ENCODE peak calls at places on chromosomes 13 and 19, in ten cellular contexts. One of them, this sample, is unnamed.

GRCh38 chr13:66171821-66172220 is 1058.3 kb downstream of the PCDH9 start:
- DNase-seq in NB4: no peak
- DNase-seq in HCT116: no peak
- DNase-seq in WTC11: no peak
- DNase-seq in SK-N-SH: peak; percentile 10
- DNase-seq in GM12878: no peak
- DNase-seq in HepG2: no peak
- DNase-seq in H1: no peak
- DNase-seq in K562: no peak
- DNase-seq in endothelial cell of umbilical vein: no peak
- DNase-seq in this sample: no peak

GRCh38 chr19:13838943-13839192 is 38.1 kb upstream of the NANOS3 start:
- DNase-seq in NB4: peak; percentile 96
- DNase-seq in HCT116: no peak
- DNase-seq in WTC11: no peak
- DNase-seq in SK-N-SH: peak; percentile 84
- DNase-seq in GM12878: no peak
- DNase-seq in HepG2: no peak
- DNase-seq in H1: no peak
- DNase-seq in K562: peak; percentile 63
- DNase-seq in endothelial cell of umbilical vein: no peak
- DNase-seq in this sample: no peak

GRCh38 chr19:57466489-57466888 is 9.5 kb upstream of the VN1R1 start:
- DNase-seq in NB4: no peak
- DNase-seq in HCT116: no peak
- DNase-seq in WTC11: no peak
- DNase-seq in SK-N-SH: no peak
- DNase-seq in GM12878: no peak
- DNase-seq in HepG2: no peak
- DNase-seq in H1: no peak
- DNase-seq in K562: no peak
- DNase-seq in endothelial cell of umbilical vein: no peak
- DNase-seq in this sample: no peak

GRCh38 chr13:42996584-42996983 is 4.5 kb upstream of the EPSTI1 start:
- DNase-seq in NB4: peak; percentile 25
- DNase-seq in HCT116: peak; percentile 46
- DNase-seq in WTC11: no peak
- DNase-seq in SK-N-SH: no peak
- DNase-seq in GM12878: no peak
- DNase-seq in HepG2: peak; percentile 9
- DNase-seq in H1: no peak
- DNase-seq in K562: no peak
- DNase-seq in endothelial cell of umbilical vein: peak; percentile 65
- DNase-seq in this sample: peak; percentile 50

GRCh38 chr19:52600639-52601024 is 30.5 kb downstream of the ZNF701 start:
- DNase-seq in NB4: peak; percentile 39
- DNase-seq in HCT116: no peak
- DNase-seq in WTC11: peak; percentile 56
- DNase-seq in SK-N-SH: no peak
- DNase-seq in GM12878: no peak
- DNase-seq in HepG2: peak; percentile 54
- DNase-seq in H1: no peak
- DNase-seq in K562: no peak
- DNase-seq in endothelial cell of umbilical vein: no peak
- DNase-seq in this sample: no peak

GRCh38 chr19:49149652-49150105 is 5.5 kb downstream of the HRC start:
- DNase-seq in NB4: peak; percentile 61
- DNase-seq in HCT116: peak; percentile 85
- DNase-seq in WTC11: peak; percentile 82
- DNase-seq in SK-N-SH: peak; percentile 84
- DNase-seq in GM12878: no peak
- DNase-seq in HepG2: peak; percentile 76
- DNase-seq in H1: no peak
- DNase-seq in K562: peak; percentile 33
- DNase-seq in endothelial cell of umbilical vein: peak; percentile 75
- DNase-seq in this sample: peak; percentile 91

GRCh38 chr19:56566904-56567273 is 379 bp upstream of the ZNF470 start:
- DNase-seq in NB4: peak; percentile 20
- DNase-seq in HCT116: no peak
- DNase-seq in WTC11: peak; percentile 44
- DNase-seq in SK-N-SH: peak; percentile 68
- DNase-seq in GM12878: no peak
- DNase-seq in HepG2: no peak
- DNase-seq in H1: no peak
- DNase-seq in K562: no peak
- DNase-seq in endothelial cell of umbilical vein: no peak
- DNase-seq in this sample: peak; percentile 66

GRCh38 chr13:49308977-49309408 is 61.3 kb downstream of the CDADC1 start:
- DNase-seq in NB4: no peak
- DNase-seq in HCT116: no peak
- DNase-seq in WTC11: no peak
- DNase-seq in SK-N-SH: no peak
- DNase-seq in GM12878: no peak
- DNase-seq in HepG2: no peak
- DNase-seq in H1: no peak
- DNase-seq in K562: no peak
- DNase-seq in endothelial cell of umbilical vein: peak; percentile 57
- DNase-seq in this sample: no peak

GRCh38 chr13:102380012-102380411 is 21.8 kb downstream of the FGF14 start:
- DNase-seq in NB4: no peak
- DNase-seq in HCT116: no peak
- DNase-seq in WTC11: no peak
- DNase-seq in SK-N-SH: no peak
- DNase-seq in GM12878: no peak
- DNase-seq in HepG2: no peak
- DNase-seq in H1: no peak
- DNase-seq in K562: no peak
- DNase-seq in endothelial cell of umbilical vein: no peak
- DNase-seq in this sample: no peak

GRCh38 chr13:96090240-96091101 is 564 bp downstream of the HS6ST3 start:
- DNase-seq in NB4: no peak
- DNase-seq in HCT116: no peak
- DNase-seq in WTC11: peak; percentile 50
- DNase-seq in SK-N-SH: peak; percentile 81
- DNase-seq in GM12878: no peak
- DNase-seq in HepG2: no peak
- DNase-seq in H1: no peak
- DNase-seq in K562: peak; percentile 5
- DNase-seq in endothelial cell of umbilical vein: peak; percentile 6
- DNase-seq in this sample: no peak

GRCh38 chr13:72542241-72542640 is 185.2 kb downstream of the MZT1 start:
- DNase-seq in NB4: no peak
- DNase-seq in HCT116: no peak
- DNase-seq in WTC11: no peak
- DNase-seq in SK-N-SH: no peak
- DNase-seq in GM12878: no peak
- DNase-seq in HepG2: no peak
- DNase-seq in H1: no peak
- DNase-seq in K562: no peak
- DNase-seq in endothelial cell of umbilical vein: no peak
- DNase-seq in this sample: no peak

DNA sequence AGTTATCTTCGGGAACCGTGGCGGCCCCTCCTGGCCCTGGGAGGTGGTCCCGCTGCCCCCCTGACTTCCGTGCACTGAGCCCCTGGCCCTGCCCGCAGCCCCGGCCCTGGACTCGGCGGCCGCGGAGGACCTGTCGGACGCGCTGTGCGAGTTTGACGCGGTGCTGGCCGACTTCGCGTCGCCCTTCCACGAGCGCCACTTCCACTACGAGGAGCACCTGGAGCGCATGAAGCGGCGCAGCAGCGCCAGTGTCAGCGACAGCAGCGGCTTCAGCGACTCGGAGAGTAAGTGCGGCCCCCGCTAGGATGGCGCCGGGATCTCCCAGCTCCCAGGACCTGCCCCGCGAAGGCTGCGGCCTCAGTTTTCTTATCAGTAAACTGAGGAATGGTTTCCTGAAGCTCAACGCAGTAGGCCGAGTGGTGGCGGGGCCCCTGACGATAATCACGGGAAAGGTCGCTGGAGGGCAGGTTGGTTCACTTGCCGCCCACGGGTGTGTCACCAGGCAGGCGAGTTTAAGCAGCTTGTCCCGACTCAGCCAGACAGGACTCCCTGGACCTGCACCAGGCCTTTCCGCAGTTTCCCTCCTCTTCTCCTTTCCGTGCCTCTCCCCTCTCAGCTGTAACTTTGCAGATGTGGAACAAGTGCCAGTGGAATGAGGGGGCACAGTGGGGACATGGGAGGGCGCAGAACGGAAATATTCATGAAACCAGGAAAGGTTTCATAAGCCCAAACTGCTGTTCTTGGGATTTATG is 1.0 kb downstream of the RGCC start:
- DNase-seq in NB4: peak; percentile 53
- DNase-seq in HCT116: no peak
- DNase-seq in WTC11: peak; percentile 32
- DNase-seq in SK-N-SH: peak; percentile 56
- DNase-seq in GM12878: no peak
- DNase-seq in HepG2: no peak
- DNase-seq in H1: no peak
- DNase-seq in K562: peak; percentile 36
- DNase-seq in endothelial cell of umbilical vein: peak; percentile 52
- DNase-seq in this sample: no peak
- TF ChIP-seq MAX in NB4: no peak
- TF ChIP-seq MAX in HCT116: no peak
- TF ChIP-seq MAX in WTC11: peak; percentile 17
- TF ChIP-seq MAX in SK-N-SH: no peak
- TF ChIP-seq MAX in GM12878: no peak
- TF ChIP-seq MAX in HepG2: no peak
- TF ChIP-seq MAX in H1: no peak
- TF ChIP-seq MAX in K562: peak; percentile 81
- TF ChIP-seq MAX in endothelial cell of umbilical vein: no peak
- TF ChIP-seq MAX in this sample: no peak

GRCh38 chr19:42282036-42282762 is 13.1 kb downstream of the CIC start:
- DNase-seq in NB4: no peak
- DNase-seq in HCT116: no peak
- DNase-seq in WTC11: no peak
- DNase-seq in SK-N-SH: no peak
- DNase-seq in GM12878: no peak
- DNase-seq in HepG2: no peak
- DNase-seq in H1: no peak
- DNase-seq in K562: no peak
- DNase-seq in endothelial cell of umbilical vein: no peak
- DNase-seq in this sample: no peak
- TF ChIP-seq MAX in NB4: no peak
- TF ChIP-seq MAX in HCT116: no peak
- TF ChIP-seq MAX in WTC11: no peak
- TF ChIP-seq MAX in SK-N-SH: peak; percentile 29
- TF ChIP-seq MAX in GM12878: no peak
- TF ChIP-seq MAX in HepG2: peak; percentile 29
- TF ChIP-seq MAX in H1: no peak
- TF ChIP-seq MAX in K562: no peak
- TF ChIP-seq MAX in endothelial cell of umbilical vein: peak; percentile 5
- TF ChIP-seq MAX in this sample: peak; percentile 41

GRCh38 chr19:29266603-29267002 is 53.7 kb upstream of the UQCRFS1 start:
- DNase-seq in NB4: no peak
- DNase-seq in HCT116: no peak
- DNase-seq in WTC11: no peak
- DNase-seq in SK-N-SH: no peak
- DNase-seq in GM12878: no peak
- DNase-seq in HepG2: no peak
- DNase-seq in H1: no peak
- DNase-seq in K562: no peak
- DNase-seq in endothelial cell of umbilical vein: no peak
- DNase-seq in this sample: no peak
- TF ChIP-seq MAX in NB4: no peak
- TF ChIP-seq MAX in HCT116: no peak
- TF ChIP-seq MAX in WTC11: no peak
- TF ChIP-seq MAX in SK-N-SH: no peak
- TF ChIP-seq MAX in GM12878: no peak
- TF ChIP-seq MAX in HepG2: no peak
- TF ChIP-seq MAX in H1: no peak
- TF ChIP-seq MAX in K562: no peak
- TF ChIP-seq MAX in endothelial cell of umbilical vein: no peak
- TF ChIP-seq MAX in this sample: no peak

GRCh38 chr19:16677060-16677459 is 16.1 kb downstream of the TMEM38A start:
- DNase-seq in NB4: peak; percentile 22
- DNase-seq in HCT116: no peak
- DNase-seq in WTC11: no peak
- DNase-seq in SK-N-SH: no peak
- DNase-seq in GM12878: no peak
- DNase-seq in HepG2: no peak
- DNase-seq in H1: no peak
- DNase-seq in K562: no peak
- DNase-seq in endothelial cell of umbilical vein: no peak
- DNase-seq in this sample: no peak
- TF ChIP-seq MAX in NB4: no peak
- TF ChIP-seq MAX in HCT116: no peak
- TF ChIP-seq MAX in WTC11: no peak
- TF ChIP-seq MAX in SK-N-SH: no peak
- TF ChIP-seq MAX in GM12878: no peak
- TF ChIP-seq MAX in HepG2: no peak
- TF ChIP-seq MAX in H1: no peak
- TF ChIP-seq MAX in K562: no peak
- TF ChIP-seq MAX in endothelial cell of umbilical vein: no peak
- TF ChIP-seq MAX in this sample: no peak

GRCh38 chr19:9431475-9431874 is 3.9 kb downstream of the ZNF266 start:
- DNase-seq in NB4: peak; percentile 89
- DNase-seq in HCT116: no peak
- DNase-seq in WTC11: peak; percentile 87
- DNase-seq in SK-N-SH: peak; percentile 59
- DNase-seq in GM12878: no peak
- DNase-seq in HepG2: no peak
- DNase-seq in H1: peak; percentile 80
- DNase-seq in K562: peak; percentile 47
- DNase-seq in endothelial cell of umbilical vein: no peak
- DNase-seq in this sample: no peak
- TF ChIP-seq MAX in NB4: peak; percentile 29
- TF ChIP-seq MAX in HCT116: no peak
- TF ChIP-seq MAX in WTC11: no peak
- TF ChIP-seq MAX in SK-N-SH: no peak
- TF ChIP-seq MAX in GM12878: no peak
- TF ChIP-seq MAX in HepG2: no peak
- TF ChIP-seq MAX in H1: no peak
- TF ChIP-seq MAX in K562: no peak
- TF ChIP-seq MAX in endothelial cell of umbilical vein: no peak
- TF ChIP-seq MAX in this sample: no peak

GRCh38 chr13:30576528-30576927 is 41.2 kb upstream of the USPL1 start:
- DNase-seq in NB4: peak; percentile 57
- DNase-seq in HCT116: no peak
- DNase-seq in WTC11: no peak
- DNase-seq in SK-N-SH: no peak
- DNase-seq in GM12878: no peak
- DNase-seq in HepG2: peak; percentile 1
- DNase-seq in H1: no peak
- DNase-seq in K562: no peak
- DNase-seq in endothelial cell of umbilical vein: no peak
- DNase-seq in this sample: no peak
- TF ChIP-seq MAX in NB4: no peak
- TF ChIP-seq MAX in HCT116: no peak
- TF ChIP-seq MAX in WTC11: no peak
- TF ChIP-seq MAX in SK-N-SH: no peak
- TF ChIP-seq MAX in GM12878: no peak
- TF ChIP-seq MAX in HepG2: no peak
- TF ChIP-seq MAX in H1: no peak
- TF ChIP-seq MAX in K562: no peak
- TF ChIP-seq MAX in endothelial cell of umbilical vein: no peak
- TF ChIP-seq MAX in this sample: no peak

This sample was measured in A549.